ENCODE peak calls at places on chromosomes 7 and 10, in ten cellular contexts. O is HFFc6, J is DND-41, L is activated T-cell treated with anti-CD3 and anti-CD28 coated beads for 48 hours, G is caudate nucleus, F is M059J, A is progenitor cell of endocrine pancreas, D is T-helper 9 cell, V is skeletal muscle cell, N is NB4. K is an unnamed sample.

GRCh38 chr7:150451097-150451793 is 815 bp downstream of the GIMAP8 start:
- DNase-seq in O (no peak), J (peak), L (peak), G (no peak), F (no peak), A (no peak), D (peak), V (no peak), N (no peak), K (no peak)

GRCh38 chr7:151520419-151521229 is 929 bp upstream of the RHEB start:
- DNase-seq in O (no peak), J (peak), L (peak), G (no peak), F (peak), A (peak), D (peak), V (no peak), N (no peak), K (peak)

GRCh38 chr7:129990403-129991192 is 37.8 kb upstream of the UBE2H start:
- DNase-seq in O (peak), J (no peak), L (no peak), G (no peak), F (peak), A (no peak), D (no peak), V (no peak), N (peak), K (no peak)

GRCh38 chr10:98778277-98778759 is 331.6 kb upstream of the HPS1 start:
- DNase-seq in O (no peak), J (no peak), L (no peak), G (no peak), F (no peak), A (no peak), D (no peak), V (no peak), N (peak), K (no peak)

GRCh38 chr10:56605043-56605442 is 244.0 kb upstream of the ZWINT start:
- DNase-seq in O (no peak), J (no peak), L (no peak), G (no peak), F (no peak), A (no peak), D (no peak), V (no peak), N (no peak), K (no peak)

GRCh38 chr10:132297521-132297920 is 10.2 kb downstream of the STK32C start:
- DNase-seq in O (no peak), J (peak), L (no peak), G (no peak), F (no peak), A (no peak), D (no peak), V (no peak), N (no peak), K (no peak)

GRCh38 chr7:45192546-45193177 is 35.1 kb downstream of the RAMP3 start:
- DNase-seq in O (no peak), J (no peak), L (no peak), G (no peak), F (no peak), A (no peak), D (no peak), V (no peak), N (peak), K (no peak)

GRCh38 chr7:97847791-97848190 is 24.4 kb downstream of the ASNS start:
- DNase-seq in O (no peak), J (no peak), L (no peak), G (no peak), F (no peak), A (no peak), D (no peak), V (no peak), N (peak), K (no peak)

GRCh38 chr7:28853150-28853549 is 105.0 kb downstream of the TRIL start:
- DNase-seq in O (no peak), J (no peak), L (no peak), G (no peak), F (peak), A (no peak), D (no peak), V (no peak), N (peak), K (no peak)

GRCh38 chr7:18886801-18887200 is 230.6 kb downstream of the TWIST1 start:
- DNase-seq in O (no peak), J (no peak), L (no peak), G (no peak), F (no peak), A (no peak), D (no peak), V (no peak), N (no peak), K (no peak)

GRCh38 chr10:16521311-16522016 is at the start of gene C1QL3:
- DNase-seq in O (no peak), J (no peak), L (peak), G (no peak), F (peak), A (peak), D (no peak), V (no peak), N (no peak), K (no peak)

GRCh38 chr10:86899670-86900276 is 57.6 kb downstream of the MMRN2 start:
- DNase-seq in O (peak), J (peak), L (peak), G (peak), F (peak), A (peak), D (peak), V (no peak), N (peak), K (peak)